ENCODE peak calls at places on chromosomes 12 and 14, in seven cellular contexts. One of them, this sample, is unnamed. For H3K27me3, the result is how much of the 10 kb centered on the place peaks cover.

GRCh38 chr14:26841920-26842741 is 244.3 kb upstream of the NOVA1 start:
- DNase-seq in IMR-90: peak
- DNase-seq in heart right ventricle: no peak
- DNase-seq in neural progenitor cell: no peak
- DNase-seq in tibial artery: peak
- DNase-seq in fibroblast of lung: peak
- DNase-seq in lung: peak
- DNase-seq in this sample: no peak

GRCh38 chr12:25054076-25054782 is 105.3 kb upstream of the BCAT1 start:
- DNase-seq in neural progenitor cell: no peak
- DNase-seq in heart right ventricle: no peak
- DNase-seq in tibial artery: no peak
- DNase-seq in fibroblast of lung: no peak
- DNase-seq in IMR-90: no peak
- DNase-seq in lung: no peak
- DNase-seq in this sample: no peak

GRCh38 chr12:30779578-30779977 is 24.8 kb upstream of the CAPRIN2 start:
- DNase-seq in neural progenitor cell: no peak
- DNase-seq in IMR-90: no peak
- DNase-seq in fibroblast of lung: no peak
- DNase-seq in tibial artery: no peak
- DNase-seq in lung: no peak
- DNase-seq in heart right ventricle: no peak
- DNase-seq in this sample: no peak

GRCh38 chr14:68733086-68733621 is 59.7 kb downstream of the ZFP36L1 start:
- DNase-seq in IMR-90: no peak
- DNase-seq in lung: peak
- DNase-seq in neural progenitor cell: no peak
- DNase-seq in tibial artery: peak
- DNase-seq in heart right ventricle: no peak
- DNase-seq in fibroblast of lung: no peak
- DNase-seq in this sample: no peak

GRCh38 chr14:93006484-93007128 is 83.7 kb downstream of the CHGA start:
- DNase-seq in heart right ventricle: no peak
- DNase-seq in lung: no peak
- DNase-seq in IMR-90: no peak
- DNase-seq in tibial artery: no peak
- DNase-seq in neural progenitor cell: no peak
- DNase-seq in fibroblast of lung: no peak
- DNase-seq in this sample: no peak

GRCh38 chr12:24705741-24706358 is 243.1 kb downstream of the BCAT1 start:
- DNase-seq in fibroblast of lung: no peak
- DNase-seq in tibial artery: no peak
- DNase-seq in IMR-90: peak
- DNase-seq in lung: no peak
- DNase-seq in heart right ventricle: no peak
- DNase-seq in neural progenitor cell: no peak
- DNase-seq in this sample: no peak

GRCh38 chr12:3173008-3173553 is 95.9 kb downstream of the TSPAN9 start:
- DNase-seq in fibroblast of lung: no peak
- DNase-seq in neural progenitor cell: no peak
- DNase-seq in heart right ventricle: no peak
- DNase-seq in tibial artery: no peak
- DNase-seq in IMR-90: no peak
- DNase-seq in lung: no peak
- DNase-seq in this sample: no peak

GRCh38 chr12:40907115-40907521 is 214.9 kb downstream of the CNTN1 start:
- DNase-seq in lung: no peak
- DNase-seq in IMR-90: peak
- DNase-seq in neural progenitor cell: no peak
- DNase-seq in heart right ventricle: no peak
- DNase-seq in tibial artery: no peak
- DNase-seq in fibroblast of lung: peak
- DNase-seq in this sample: no peak

GRCh38 chr12:47636908-47637780 is 68.7 kb downstream of the RPAP3 start:
- DNase-seq in heart right ventricle: peak
- DNase-seq in lung: peak
- DNase-seq in neural progenitor cell: peak
- DNase-seq in IMR-90: no peak
- DNase-seq in fibroblast of lung: no peak
- DNase-seq in tibial artery: peak
- DNase-seq in this sample: no peak

GRCh38 chr12:103960567-103961227 is 5.0 kb upstream of the TDG start:
- DNase-seq in neural progenitor cell: no peak
- DNase-seq in heart right ventricle: no peak
- DNase-seq in fibroblast of lung: no peak
- DNase-seq in IMR-90: no peak
- DNase-seq in tibial artery: no peak
- DNase-seq in lung: no peak
- DNase-seq in this sample: no peak

GRCh38 chr14:104420990-104421389 is 158.6 kb upstream of the C14orf180 start:
- DNase-seq in heart right ventricle: no peak
- DNase-seq in tibial artery: no peak
- DNase-seq in fibroblast of lung: no peak
- DNase-seq in IMR-90: no peak
- DNase-seq in neural progenitor cell: no peak
- DNase-seq in lung: no peak
- DNase-seq in this sample: no peak

GRCh38 chr14:53148612-53149202 is 4.4 kb downstream of the DDHD1 start:
- DNase-seq in IMR-90: no peak
- DNase-seq in heart right ventricle: no peak
- DNase-seq in neural progenitor cell: no peak
- DNase-seq in lung: no peak
- DNase-seq in fibroblast of lung: no peak
- DNase-seq in tibial artery: no peak
- DNase-seq in this sample: no peak

GRCh38 chr14:53146739-53147138 is 6.4 kb downstream of the DDHD1 start:
- DNase-seq in IMR-90: no peak
- DNase-seq in tibial artery: no peak
- DNase-seq in heart right ventricle: no peak
- DNase-seq in fibroblast of lung: no peak
- DNase-seq in lung: no peak
- DNase-seq in neural progenitor cell: no peak
- DNase-seq in this sample: no peak

GRCh38 chr14:53149656-53150319 is 3.3 kb downstream of the DDHD1 start:
- DNase-seq in heart right ventricle: no peak
- DNase-seq in fibroblast of lung: no peak
- DNase-seq in neural progenitor cell: no peak
- DNase-seq in IMR-90: no peak
- DNase-seq in tibial artery: no peak
- DNase-seq in lung: no peak
- DNase-seq in this sample: no peak

GRCh38 chr14:53147208-53147607 is 5.9 kb downstream of the DDHD1 start:
- DNase-seq in neural progenitor cell: no peak
- DNase-seq in lung: no peak
- DNase-seq in fibroblast of lung: no peak
- DNase-seq in tibial artery: no peak
- DNase-seq in heart right ventricle: no peak
- DNase-seq in IMR-90: no peak
- DNase-seq in this sample: no peak

GRCh38 chr14:53147893-53148292 is 5.2 kb downstream of the DDHD1 start:
- DNase-seq in tibial artery: no peak
- DNase-seq in heart right ventricle: no peak
- DNase-seq in IMR-90: no peak
- DNase-seq in lung: no peak
- DNase-seq in neural progenitor cell: no peak
- DNase-seq in fibroblast of lung: no peak
- DNase-seq in this sample: no peak
- H3K4me3 ChIP-seq in tibial artery: no peak
- H3K4me3 ChIP-seq in heart right ventricle: no peak
- H3K4me3 ChIP-seq in IMR-90: no peak
- H3K4me3 ChIP-seq in lung: no peak
- H3K4me3 ChIP-seq in neural progenitor cell: no peak
- H3K4me3 ChIP-seq in fibroblast of lung: no peak
- H3K4me3 ChIP-seq in this sample: no peak

DNA sequence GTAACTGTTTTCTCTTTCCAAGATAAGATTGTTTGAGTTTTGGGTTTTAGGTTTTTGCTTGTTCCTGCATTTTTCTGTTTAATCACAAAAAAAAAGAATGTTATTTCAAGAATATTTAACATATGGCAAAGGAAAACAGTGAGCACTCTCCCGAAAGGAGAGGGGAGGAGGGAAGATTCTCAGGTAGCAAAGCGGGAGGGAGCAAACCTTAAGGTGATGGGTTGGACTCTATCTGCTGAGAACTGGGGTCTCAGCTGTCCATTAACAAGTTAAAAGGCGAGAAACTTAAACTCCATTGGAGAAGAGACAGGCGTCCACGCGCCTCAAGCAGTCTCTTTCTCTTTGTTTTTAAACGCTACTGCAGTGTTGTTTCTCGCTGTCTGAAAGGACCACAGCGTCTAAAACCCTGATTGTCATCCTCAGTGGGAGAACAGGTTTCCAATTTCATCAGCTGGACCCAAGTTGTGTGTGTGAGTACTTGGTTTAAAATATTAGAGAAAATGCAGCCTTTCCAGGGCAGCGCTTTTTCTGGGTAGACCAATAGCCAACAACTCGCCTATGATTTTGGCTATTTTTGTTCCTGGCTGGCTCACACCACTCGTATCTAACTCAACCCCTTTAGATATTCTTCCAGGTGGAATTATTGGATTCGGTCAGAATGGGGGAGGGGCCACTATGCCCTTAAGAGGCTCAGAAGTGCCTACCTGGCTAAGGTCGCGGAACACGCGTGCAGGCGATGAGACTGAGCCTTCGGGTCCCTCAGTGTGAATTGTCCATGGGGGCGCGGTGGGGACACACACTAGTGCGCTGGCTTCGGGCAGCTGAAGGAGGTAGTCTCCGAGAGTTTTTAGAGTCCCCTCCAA is 8.2 kb downstream of the SIX1 start:
- DNase-seq in IMR-90: no peak
- DNase-seq in heart right ventricle: no peak
- DNase-seq in neural progenitor cell: peak
- DNase-seq in tibial artery: no peak
- DNase-seq in fibroblast of lung: no peak
- DNase-seq in lung: no peak
- DNase-seq in this sample: no peak
- H3K27me3 ChIP-seq in IMR-90: under half
- H3K27me3 ChIP-seq in heart right ventricle: half or more
- H3K27me3 ChIP-seq in neural progenitor cell: half or more
- H3K27me3 ChIP-seq in tibial artery: under half
- H3K27me3 ChIP-seq in fibroblast of lung: under half
- H3K27me3 ChIP-seq in lung: under half
- H3K27me3 ChIP-seq in this sample: under half

DNA sequence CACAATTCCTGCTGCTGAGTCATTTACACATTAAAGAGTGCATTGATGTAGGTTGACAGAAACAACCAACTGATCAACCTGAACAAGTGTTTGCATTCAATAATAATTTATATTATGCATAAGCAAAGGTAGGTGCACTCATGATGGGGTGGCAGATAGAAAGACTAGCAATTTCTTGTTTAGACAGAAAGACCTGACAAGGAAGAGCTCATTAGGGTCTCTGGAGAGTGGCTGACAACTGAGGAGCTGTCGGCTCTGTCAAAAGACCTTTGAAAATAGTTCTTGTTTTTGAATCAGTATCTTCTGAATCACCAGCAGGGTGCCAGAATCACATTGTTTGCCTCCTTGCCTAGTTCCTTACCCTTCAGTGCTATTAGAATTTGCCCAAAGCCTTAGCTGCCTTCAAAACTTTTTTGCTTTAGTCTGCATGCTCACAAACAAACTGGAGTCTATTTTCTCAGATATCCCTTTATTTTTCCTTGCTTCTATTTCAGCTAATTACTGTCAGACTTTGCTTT is 234.7 kb downstream of the BTG1 start:
- DNase-seq in lung: no peak
- DNase-seq in IMR-90: no peak
- DNase-seq in tibial artery: no peak
- DNase-seq in heart right ventricle: no peak
- DNase-seq in neural progenitor cell: peak
- DNase-seq in fibroblast of lung: no peak
- DNase-seq in this sample: no peak
- TF ChIP-seq CTCF in lung: no peak
- TF ChIP-seq CTCF in IMR-90: no peak
- TF ChIP-seq CTCF in tibial artery: no peak
- TF ChIP-seq CTCF in heart right ventricle: no peak
- TF ChIP-seq CTCF in neural progenitor cell: no peak
- TF ChIP-seq CTCF in fibroblast of lung: no peak
- TF ChIP-seq CTCF in this sample: no peak

DNA sequence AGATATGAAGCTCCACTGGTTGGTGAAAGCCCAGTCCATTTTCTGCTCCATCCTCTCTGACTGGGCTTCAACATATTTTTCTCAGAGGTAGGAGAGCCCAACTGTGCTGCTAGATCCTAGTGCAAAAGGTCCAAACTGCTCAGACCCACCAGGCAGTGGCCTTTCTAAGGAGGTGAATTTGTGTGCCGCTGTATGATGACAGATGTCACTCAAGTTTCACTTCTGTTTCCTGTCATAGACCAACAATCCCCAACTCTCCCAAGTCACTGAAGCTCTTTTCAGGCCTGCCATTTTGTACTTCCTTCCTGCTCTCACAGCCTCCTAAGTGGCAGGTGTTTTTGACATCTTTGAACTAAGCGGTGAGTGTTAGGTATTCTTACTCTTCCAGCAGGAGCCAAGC is 16.4 kb upstream of the RNASE4 start:
- DNase-seq in fibroblast of lung: no peak
- DNase-seq in lung: no peak
- DNase-seq in IMR-90: no peak
- DNase-seq in heart right ventricle: no peak
- DNase-seq in tibial artery: no peak
- DNase-seq in neural progenitor cell: no peak
- DNase-seq in this sample: no peak
- H3K4me3 ChIP-seq in fibroblast of lung: no peak
- H3K4me3 ChIP-seq in lung: no peak
- H3K4me3 ChIP-seq in IMR-90: no peak
- H3K4me3 ChIP-seq in heart right ventricle: no peak
- H3K4me3 ChIP-seq in tibial artery: no peak
- H3K4me3 ChIP-seq in neural progenitor cell: no peak
- H3K4me3 ChIP-seq in this sample: no peak

DNA sequence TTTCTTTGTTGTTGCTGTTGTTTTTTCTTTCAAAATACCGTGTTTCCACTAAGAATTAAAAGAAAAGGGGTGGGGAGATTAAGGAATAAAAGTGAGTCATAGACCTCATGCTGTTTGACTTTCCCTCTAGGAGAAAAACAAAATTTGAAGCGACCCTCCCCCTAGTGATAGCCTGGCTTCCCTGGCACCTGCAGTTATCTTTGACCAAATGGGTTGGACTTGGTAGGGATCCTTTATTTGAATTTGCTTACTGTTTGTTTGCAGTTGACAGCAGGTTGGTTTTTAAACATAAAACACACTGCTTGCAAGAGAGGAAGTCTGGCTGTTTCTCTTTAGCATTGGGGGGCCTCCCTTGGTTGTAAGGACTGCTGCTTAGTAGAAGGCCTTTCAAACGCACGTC is 14.0 kb downstream of the OTX2 start:
- DNase-seq in fibroblast of lung: no peak
- DNase-seq in heart right ventricle: no peak
- DNase-seq in neural progenitor cell: peak
- DNase-seq in IMR-90: no peak
- DNase-seq in lung: no peak
- DNase-seq in tibial artery: no peak
- DNase-seq in this sample: no peak
- H3K27me3 ChIP-seq in fibroblast of lung: half or more
- H3K27me3 ChIP-seq in heart right ventricle: half or more
- H3K27me3 ChIP-seq in neural progenitor cell: half or more
- H3K27me3 ChIP-seq in IMR-90: half or more
- H3K27me3 ChIP-seq in lung: under half
- H3K27me3 ChIP-seq in tibial artery: under half
- H3K27me3 ChIP-seq in this sample: under half